ENCODE peak calls at places on chromosomes 16 and 17, in four cellular contexts. F is ureter, H is activated T-cell treated with anti-CD3 and anti-CD28 coated beads for 1 hour, P is transverse colon. M is an unnamed sample.

GRCh38 chr16:88773812-88774291 is 11.2 kb downstream of the PIEZO1 start:
- DNase-seq in F (peak), H (no peak), P (peak), M (no peak)

GRCh38 chr17:79971651-79972050 is 64.0 kb downstream of the TBC1D16 start:
- DNase-seq in F (no peak), H (no peak), P (no peak), M (no peak)

GRCh38 chr16:89473791-89474414 is 16.5 kb downstream of the ANKRD11 start:
- DNase-seq in F (no peak), H (no peak), P (no peak), M (no peak)

GRCh38 chr16:58177347-58177710 is 20.6 kb downstream of the CSNK2A2 start:
- DNase-seq in F (no peak), H (no peak), P (no peak), M (no peak)

GRCh38 chr16:89257757-89258465 is 40.4 kb downstream of the ZNF778 start:
- DNase-seq in F (no peak), H (no peak), P (no peak), M (no peak)

GRCh38 chr16:61471737-61472136 is 564.5 kb downstream of the CDH8 start:
- DNase-seq in F (no peak), H (no peak), P (no peak), M (no peak)

GRCh38 chr17:55341432-55341831 is 76.7 kb downstream of the HLF start:
- DNase-seq in F (no peak), H (no peak), P (no peak), M (no peak)

GRCh38 chr16:76729525-76729924 is 452.3 kb downstream of the CNTNAP4 start:
- DNase-seq in F (no peak), H (no peak), P (no peak), M (no peak)

GRCh38 chr17:78986048-78986648 is 6.4 kb upstream of the LGALS3BP start:
- DNase-seq in F (no peak), H (no peak), P (peak), M (no peak)

GRCh38 chr16:57166951-57167350 is 18.9 kb downstream of the PSME3IP1 start:
- DNase-seq in F (no peak), H (no peak), P (no peak), M (no peak)

GRCh38 chr16:2477327-2477726 is 2.4 kb downstream of the TBC1D24 start:
- DNase-seq in F (no peak), H (no peak), P (no peak), M (no peak)

GRCh38 chr16:84979516-84979915 is 31.8 kb downstream of the ZDHHC7 start:
- DNase-seq in F (no peak), H (no peak), P (no peak), M (no peak)

GRCh38 chr16:10886739-10887269 is 9.8 kb downstream of the CIITA start:
- DNase-seq in F (no peak), H (no peak), P (no peak), M (no peak)

GRCh38 chr16:86928517-86929148 is 350.3 kb downstream of the FOXL1 start:
- DNase-seq in F (no peak), H (no peak), P (no peak), M (no peak)

GRCh38 chr16:27928542-27928941 is 135.0 kb downstream of the GSG1L start:
- DNase-seq in F (no peak), H (no peak), P (no peak), M (no peak)

GRCh38 chr17:36142806-36143205 is 33.6 kb downstream of the TBC1D3B start:
- DNase-seq in F (no peak), H (no peak), P (no peak), M (no peak)

GRCh38 chr16:84103678-84104077 is 13.1 kb downstream of the MBTPS1 start:
- DNase-seq in F (no peak), H (no peak), P (peak), M (no peak)

GRCh38 chr16:22144520-22144919 is 17.8 kb upstream of the SDR42E2 start:
- DNase-seq in F (no peak), H (no peak), P (no peak), M (no peak)

GRCh38 chr17:3754066-3754457 is 30.4 kb downstream of the HASPIN start:
- DNase-seq in F (no peak), H (no peak), P (no peak), M (no peak)

GRCh38 chr16:11913425-11914079 is 2.2 kb downstream of the GSPT1 start:
- DNase-seq in F (no peak), H (no peak), P (no peak), M (no peak)

GRCh38 chr17:60145006-60145935 is 4.5 kb upstream of the CA4 start:
- DNase-seq in F (no peak), H (no peak), P (no peak), M (no peak)

GRCh38 chr17:77042688-77043330 is 98.0 kb upstream of the SEC14L1 start:
- DNase-seq in F (no peak), H (no peak), P (no peak), M (no peak)

GRCh38 chr17:50056217-50056960 is 479 bp downstream of the ITGA3 start:
- DNase-seq in F (peak), H (peak), P (peak), M (peak)

GRCh38 chr17:21358185-21358584 is 18.0 kb upstream of the KCNJ12 start:
- DNase-seq in F (no peak), H (no peak), P (no peak), M (no peak)

GRCh38 chr17:43418441-43419374 is 19.9 kb downstream of the ARL4D start:
- DNase-seq in F (peak), H (no peak), P (peak), M (no peak)

GRCh38 chr17:80101946-80102706 is 745 bp downstream of the GAA start:
- DNase-seq in F (no peak), H (no peak), P (no peak), M (no peak)

GRCh38 chr17:3993493-3994220 is 29.4 kb upstream of the ATP2A3 start:
- DNase-seq in F (no peak), H (no peak), P (no peak), M (no peak)

GRCh38 chr17:9200197-9200662 is 178.9 kb downstream of the NTN1 start:
- DNase-seq in F (no peak), H (no peak), P (no peak), M (no peak)

GRCh38 chr16:78462261-78463208 is 363.1 kb downstream of the WWOX start:
- DNase-seq in F (no peak), H (no peak), P (peak), M (no peak)

GRCh38 chr17:20997711-20998570 is 44.9 kb downstream of the USP22 start:
- DNase-seq in F (no peak), H (no peak), P (no peak), M (no peak)

GRCh38 chr16:85246473-85246872 is 134.2 kb upstream of the CIBAR2 start:
- DNase-seq in F (no peak), H (no peak), P (no peak), M (no peak)

M was measured in NT2/D1.